ENCODE peak calls at places on chromosomes 5 and 9, in eight cellular contexts. K, Z, W, G, J, H, S and O are unnamed samples.

GRCh38 chr9:96159596-96159995 is 142.4 kb downstream of the HSD17B3 start:
- DNase-seq in K (peak), Z (no peak), W (no peak), G (no peak), J (no peak), H (no peak), S (no peak), O (no peak)

GRCh38 chr5:176319827-176320554 is 41.6 kb downstream of the KIAA1191 start:
- DNase-seq in K (no peak), Z (no peak), W (no peak), G (peak), J (no peak), H (no peak), S (no peak), O (no peak)

GRCh38 chr5:1161832-1162229 is 39.6 kb upstream of the SLC6A19 start:
- DNase-seq in K (no peak), Z (peak), W (peak), G (no peak), J (no peak), H (peak), S (no peak), O (peak)

GRCh38 chr5:171055881-171056454 is 194.2 kb downstream of the RANBP17 start:
- DNase-seq in K (no peak), Z (no peak), W (no peak), G (no peak), J (peak), H (no peak), S (no peak), O (no peak)

GRCh38 chr5:39420482-39421145 is 4.2 kb downstream of the DAB2 start:
- DNase-seq in K (no peak), Z (peak), W (peak), G (peak), J (no peak), H (no peak), S (no peak), O (peak)

GRCh38 chr5:143629871-143630658 is 181.9 kb upstream of the HMHB1 start:
- DNase-seq in K (no peak), Z (no peak), W (no peak), G (peak), J (no peak), H (no peak), S (no peak), O (no peak)

GRCh38 chr5:133870661-133871060 is 97.8 kb downstream of the C5orf15 start:
- DNase-seq in K (no peak), Z (no peak), W (no peak), G (peak), J (no peak), H (no peak), S (no peak), O (no peak)

GRCh38 chr9:34644766-34645314 is 1.6 kb upstream of the GALT start:
- DNase-seq in K (no peak), Z (no peak), W (no peak), G (no peak), J (no peak), H (no peak), S (no peak), O (no peak)

GRCh38 chr9:128190516-128191405 is 611 bp downstream of the CIZ1 start:
- DNase-seq in K (no peak), Z (peak), W (no peak), G (peak), J (no peak), H (no peak), S (no peak), O (no peak)

GRCh38 chr5:167867281-167867680 is 424.2 kb upstream of the WWC1 start:
- DNase-seq in K (no peak), Z (no peak), W (no peak), G (no peak), J (no peak), H (no peak), S (no peak), O (no peak)

GRCh38 chr9:17137576-17137975 is 2.7 kb downstream of the CNTLN start:
- DNase-seq in K (no peak), Z (no peak), W (no peak), G (peak), J (no peak), H (no peak), S (no peak), O (no peak)

GRCh38 chr5:74261906-74262305 is 378.6 kb downstream of the ENC1 start:
- DNase-seq in K (no peak), Z (no peak), W (no peak), G (peak), J (no peak), H (no peak), S (no peak), O (no peak)

GRCh38 chr5:89733772-89734171 is 675.8 kb downstream of the CETN3 start:
- DNase-seq in K (no peak), Z (no peak), W (no peak), G (no peak), J (peak), H (no peak), S (no peak), O (no peak)

GRCh38 chr5:151923865-151924264 is 786 bp downstream of the GLRA1 start:
- DNase-seq in K (no peak), Z (no peak), W (no peak), G (peak), J (peak), H (peak), S (no peak), O (no peak)

GRCh38 chr5:43036409-43036808 is 3.7 kb downstream of the ANXA2R start:
- DNase-seq in K (no peak), Z (no peak), W (no peak), G (no peak), J (no peak), H (no peak), S (no peak), O (no peak)

GRCh38 chr5:102545175-102545574 is 46.4 kb upstream of the SLCO6A1 start:
- DNase-seq in K (no peak), Z (no peak), W (no peak), G (peak), J (no peak), H (no peak), S (no peak), O (no peak)